ENCODE peak calls at places on chromosomes 3 and 15, in four cellular contexts. X is OCI-M1, E is SK-N-SH, V is pancreas. A is an unnamed sample.
A peak's percentile ranks its signal among the peaks of the same experiment; 100 is the strongest.

GRCh38 chr3:141237701-141238521 is 6.3 kb downstream of the PXYLP1 start:
- DNase-seq in X (no peak), E (no peak), V (peak; percentile 90), A (no peak)

GRCh38 chr15:60858511-60859085 is 370.5 kb downstream of the RORA start:
- DNase-seq in X (no peak), E (no peak), V (no peak), A (no peak)

GRCh38 chr15:67253517-67254237 is 784 bp downstream of the AAGAB start:
- DNase-seq in X (no peak), E (peak; percentile 17), V (no peak), A (no peak)

GRCh38 chr3:32175607-32176197 is 62.8 kb upstream of the CMTM8 start:
- DNase-seq in X (peak; percentile 75), E (peak; percentile 62), V (no peak), A (peak; percentile 69)

GRCh38 chr3:66038726-66039589 is at the start of gene MAGI1:
- DNase-seq in X (peak; percentile 88), E (peak; percentile 98), V (peak; percentile 95), A (peak; percentile 94)

GRCh38 chr15:59255647-59256380 is 49.2 kb downstream of the LDHAL6B start:
- DNase-seq in X (peak; percentile 45), E (no peak), V (peak; percentile 16), A (peak; percentile 86)

GRCh38 chr3:19994796-19995195 is 17.3 kb downstream of the PP2D1 start:
- DNase-seq in X (no peak), E (no peak), V (no peak), A (no peak)

GRCh38 chr3:46867550-46867898 is 4.3 kb upstream of the MYL3 start:
- DNase-seq in X (no peak), E (no peak), V (peak; percentile 70), A (no peak)

GRCh38 chr3:54580453-54580852 is 347.4 kb downstream of the LRTM1 start:
- DNase-seq in X (no peak), E (no peak), V (no peak), A (no peak)

GRCh38 chr15:83322061-83322460 is 37.6 kb upstream of the BNC1 start:
- DNase-seq in X (no peak), E (no peak), V (no peak), A (no peak)

GRCh38 chr15:96335429-96335807 is 4.9 kb downstream of the NR2F2 start:
- DNase-seq in X (no peak), E (no peak), V (no peak), A (no peak)

GRCh38 chr15:93382196-93382820 is 293.3 kb upstream of the RGMA start:
- DNase-seq in X (no peak), E (no peak), V (peak; percentile 83), A (no peak)